ENCODE peak calls at places on chromosomes 13 and 19, in seven cellular contexts. G, V, C, O, B, D and J are unnamed samples.

GRCh38 chr13:75836441-75836840 is 200.3 kb downstream of the LMO7 start:
- DNase-seq in C (no peak), V (no peak), B (no peak), O (no peak), D (no peak), G (no peak), J (no peak)

GRCh38 chr19:45781282-45782161 is 768 bp downstream of the DMPK start:
- DNase-seq in D (no peak), B (no peak), O (no peak), V (no peak), G (no peak), C (no peak), J (peak; percentile 92)

GRCh38 chr13:38900188-38900587 is 90.4 kb downstream of the STOML3 start:
- DNase-seq in D (peak; percentile 7), C (peak; percentile 13), V (no peak), G (no peak), O (no peak), B (no peak), J (no peak)

GRCh38 chr19:16922592-16922934 is 33.8 kb downstream of the F2RL3 start:
- DNase-seq in B (no peak), V (no peak), D (peak; percentile 25), O (no peak), C (no peak), G (no peak), J (no peak)

GRCh38 chr19:7266832-7267231 is 27.4 kb downstream of the INSR start:
- DNase-seq in B (no peak), C (no peak), D (no peak), V (no peak), G (no peak), O (no peak), J (no peak)

GRCh38 chr19:19537321-19538048 is 580 bp upstream of the CILP2 start:
- DNase-seq in D (no peak), C (no peak), O (no peak), B (no peak), G (no peak), V (no peak), J (no peak)

GRCh38 chr19:15245370-15246197 is 13.3 kb upstream of the EPHX3 start:
- DNase-seq in O (no peak), G (no peak), C (no peak), V (no peak), D (no peak), B (no peak), J (no peak)

GRCh38 chr19:17488593-17489391 is 18.5 kb downstream of the SLC27A1 start:
- DNase-seq in O (peak; percentile 96), B (no peak), C (peak; percentile 79), G (peak; percentile 88), V (no peak), D (peak; percentile 93), J (no peak)

GRCh38 chr19:5578094-5578846 is 10.5 kb upstream of the TINCR start:
- DNase-seq in C (peak; percentile 95), D (peak; percentile 86), G (peak; percentile 38), V (peak; percentile 38), O (no peak), B (no peak), J (peak; percentile 33)

GRCh38 chr13:76820759-76821158 is 65.4 kb downstream of the KCTD12 start:
- DNase-seq in O (no peak), G (no peak), D (no peak), V (no peak), B (no peak), C (no peak), J (no peak)

GRCh38 chr13:101785858-101786257 is 333.4 kb downstream of the ITGBL1 start:
- DNase-seq in G (peak; percentile 17), B (no peak), V (peak; percentile 3), D (no peak), C (peak; percentile 22), O (peak; percentile 33), J (peak; percentile 17)

GRCh38 chr19:43575156-43575950 is at the start of the genes PINLYP and XRCC1:
- DNase-seq in D (peak; percentile 96), B (peak; percentile 93), C (peak; percentile 95), V (peak; percentile 98), G (peak; percentile 96), O (peak; percentile 95), J (peak; percentile 100)

GRCh38 chr19:15101479-15102082 is 5.6 kb upstream of the SYDE1 start:
- DNase-seq in C (peak; percentile 54), B (no peak), O (no peak), D (peak; percentile 42), G (peak; percentile 52), V (peak; percentile 56), J (peak; percentile 48)

GRCh38 chr19:48633148-48634035 is 3.8 kb downstream of the DBP start:
- DNase-seq in B (no peak), D (peak; percentile 49), G (no peak), O (no peak), V (no peak), C (no peak), J (no peak)

GRCh38 chr13:49395416-49396277 is 48.2 kb downstream of the CAB39L start:
- DNase-seq in G (no peak), D (no peak), C (no peak), B (no peak), V (no peak), O (no peak), J (no peak)
- TF ChIP-seq RAD21 in G (no peak), D (no peak), C (no peak), B (no peak), V (no peak), O (no peak), J (no peak)

DNA sequence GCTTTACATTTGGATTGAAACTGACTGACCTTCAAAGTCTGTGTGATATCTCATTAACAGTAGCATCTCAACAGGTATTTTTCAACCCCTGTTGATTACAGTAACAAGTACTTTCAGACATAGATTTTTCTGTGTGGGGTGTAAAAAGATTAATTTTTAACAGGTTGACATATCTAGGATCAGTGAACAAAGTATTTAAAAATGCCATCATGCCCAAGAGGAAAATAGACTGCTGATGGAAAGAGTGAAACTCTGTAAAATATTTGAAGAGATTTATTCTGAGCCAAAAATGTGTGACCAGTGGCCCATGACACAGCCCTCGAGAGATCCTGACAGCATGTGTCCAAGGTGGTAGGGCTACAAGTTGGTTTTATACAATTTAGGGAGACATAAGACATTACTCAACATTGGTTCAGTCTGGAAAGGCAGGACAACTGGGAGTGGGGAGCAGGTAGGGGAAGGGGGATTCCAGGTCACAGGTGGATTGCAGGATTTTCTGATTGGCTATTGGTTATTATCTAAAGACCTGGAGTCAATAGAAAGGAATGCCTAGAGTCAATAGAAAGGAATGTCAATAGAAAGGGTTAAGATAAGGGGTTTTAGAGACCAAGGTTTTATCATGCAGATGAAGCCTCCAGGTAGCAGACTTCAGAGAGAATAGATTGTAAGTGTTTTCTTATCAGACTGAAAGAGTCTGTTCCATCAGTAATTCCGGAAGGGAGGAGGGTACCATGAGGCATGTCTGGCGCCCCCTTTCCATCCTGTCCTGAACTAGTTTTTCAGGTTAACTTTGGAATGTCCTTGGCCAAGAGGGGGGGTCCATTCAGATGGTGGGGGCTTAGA is 29.1 kb downstream of the TNFRSF19 start:
- DNase-seq in O (peak; percentile 59), B (no peak), V (no peak), C (no peak), G (peak; percentile 95), D (no peak), J (no peak)
- H3K4me3 ChIP-seq in O (no peak overlapping the region), B (no peak overlapping the region), V (no peak overlapping the region), C (no peak overlapping the region), G (no peak overlapping the region), D (no peak overlapping the region), J (no peak overlapping the region)

DNA sequence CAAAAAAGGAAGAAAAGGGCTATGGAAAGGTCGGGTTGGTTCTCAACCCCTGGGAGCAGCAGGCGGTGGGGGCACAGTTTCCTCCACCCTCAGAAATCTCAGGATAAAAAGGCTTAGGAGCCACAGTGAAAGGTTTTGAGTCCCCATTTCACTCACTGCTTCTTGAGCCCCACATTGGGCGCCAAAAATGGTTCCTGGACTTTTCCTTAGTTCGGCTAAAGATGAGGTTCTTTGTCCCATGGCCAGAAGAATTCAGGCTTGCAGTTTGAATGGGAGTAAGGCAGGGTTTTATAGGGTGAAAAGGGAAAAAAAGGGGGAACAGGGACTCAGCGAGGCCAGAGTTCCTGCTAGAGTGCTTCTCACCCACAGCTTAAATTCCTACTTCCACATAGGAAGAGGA is 179.5 kb downstream of the GGACT start:
- DNase-seq in B (no peak), O (no peak), C (no peak), G (no peak), D (no peak), V (peak; percentile 8), J (peak; percentile 28)
- H3K9me3 ChIP-seq in B (peaks cover 11% of the 10 kb centered on the region), O (peaks cover 34% of the 10 kb centered on the region), C (peaks cover 29% of the 10 kb centered on the region), G (peaks cover 38% of the 10 kb centered on the region), D (peaks cover 3% of the 10 kb centered on the region), V (peaks cover 30% of the 10 kb centered on the region), J (peaks cover 35% of the 10 kb centered on the region)

GRCh38 chr13:96238861-96239260 is 149.0 kb downstream of the HS6ST3 start:
- DNase-seq in D (no peak), O (no peak), B (no peak), C (no peak), V (no peak), G (no peak), J (no peak)
- TF ChIP-seq RAD21 in D (no peak), O (no peak), B (no peak), C (no peak), V (no peak), G (no peak), J (no peak)

GRCh38 chr13:99970761-99971575 is 599 bp downstream of the ZIC5 start:
- DNase-seq in B (no peak), C (peak; percentile 50), V (no peak), O (no peak), G (no peak), D (peak; percentile 64), J (peak; percentile 61)
- H3K4me3 ChIP-seq in B (no peak overlapping the region), C (no peak overlapping the region), V (no peak overlapping the region), O (peak overlapping the region; percentile 96), G (peak overlapping the region; percentile 63), D (peak overlapping the region; percentile 56), J (peak overlapping the region; percentile 95)

DNA sequence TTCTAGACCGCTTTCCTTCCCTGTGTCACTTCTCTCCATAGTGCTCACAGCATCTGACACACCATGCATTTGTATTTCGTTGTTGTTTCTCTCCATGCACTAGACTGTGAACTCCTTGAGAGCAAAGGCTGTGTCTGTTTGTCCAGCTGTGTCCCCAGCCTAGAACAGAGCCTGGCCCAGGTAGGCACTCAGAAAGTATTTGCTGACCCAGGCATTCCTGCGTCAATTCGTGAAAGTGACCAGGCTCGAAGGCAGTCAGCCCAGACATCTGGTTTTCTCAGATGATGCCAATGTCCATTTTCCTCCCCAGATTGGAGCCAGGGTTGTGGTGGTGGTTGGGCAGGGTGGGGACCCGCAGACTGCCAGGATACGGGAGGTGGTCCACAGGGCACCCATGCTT is 164.8 kb downstream of the ZNF536 start:
- DNase-seq in B (no peak), O (no peak), C (no peak), G (no peak), D (no peak), V (no peak), J (no peak)
- H3K9me3 ChIP-seq in B (no peaks in the 10 kb centered on the region), O (no peaks in the 10 kb centered on the region), C (no peaks in the 10 kb centered on the region), G (no peaks in the 10 kb centered on the region), D (no peaks in the 10 kb centered on the region), V (peaks cover 19% of the 10 kb centered on the region), J (peaks cover 2% of the 10 kb centered on the region)